ENCODE peak calls at places on chromosomes 1 and 21, in four cellular contexts. F is GM12878, I is HepG2, G is K562. A is an unnamed sample.

GRCh38 chr1:223261914-223262313 is 102.1 kb downstream of the SUSD4 start:
- DNase-seq in I (no peak), G (no peak), F (no peak), A (no peak)

GRCh38 chr1:233005703-233006102 is 55.3 kb downstream of the NTPCR start:
- DNase-seq in I (no peak), G (peak; percentile 37), F (no peak), A (no peak)

GRCh38 chr1:164836614-164837018 is 277.6 kb downstream of the PBX1 start:
- DNase-seq in I (no peak), G (no peak), F (no peak), A (no peak)

GRCh38 chr1:55669308-55669707 is 454.1 kb upstream of the USP24 start:
- DNase-seq in I (no peak), G (no peak), F (no peak), A (no peak)

GRCh38 chr1:29761159-29761928 is 525.0 kb downstream of the PTPRU start:
- DNase-seq in I (no peak), F (no peak), G (no peak), A (no peak)

GRCh38 chr1:27392778-27393635 is 585 bp downstream of the GPR3 start:
- DNase-seq in F (no peak), G (peak; percentile 63), I (no peak), A (peak; percentile 72)

GRCh38 chr1:1202831-1203560 is 3.4 kb downstream of the TNFRSF18 start:
- DNase-seq in G (no peak), F (no peak), I (no peak), A (peak; percentile 16)

GRCh38 chr1:32199717-32200072 is 700 bp upstream of the CCDC28B start:
- DNase-seq in F (no peak), I (no peak), G (no peak), A (no peak)

GRCh38 chr1:16267690-16268180 is 30.8 kb upstream of the CPLANE2 start:
- DNase-seq in I (peak; percentile 6), G (no peak), F (no peak), A (no peak)

GRCh38 chr21:35190201-35190701 is 141.1 kb upstream of the RUNX1 start:
- DNase-seq in G (no peak), F (no peak), I (no peak), A (no peak)

GRCh38 chr1:209095627-209096595 is 487.6 kb upstream of the CAMK1G start:
- DNase-seq in G (no peak), I (no peak), F (no peak), A (no peak)

GRCh38 chr1:152728986-152729385 is 21.0 kb downstream of the LCE4A start:
- DNase-seq in I (no peak), F (no peak), G (no peak), A (no peak)

GRCh38 chr21:41729701-41730368 is 37.0 kb downstream of the RIPK4 start:
- DNase-seq in F (no peak), G (no peak), I (no peak), A (no peak)

GRCh38 chr21:41294548-41295231 is 21.9 kb upstream of the FAM3B start:
- DNase-seq in F (no peak), I (no peak), G (no peak), A (no peak)

GRCh38 chr1:59686170-59686569 is 128.6 kb upstream of the HOOK1 start:
- DNase-seq in G (no peak), I (no peak), F (no peak), A (no peak)

GRCh38 chr1:22710688-22711024 is at the start of gene EPHB2:
- DNase-seq in F (no peak), G (peak; percentile 28), I (no peak), A (peak; percentile 55)

GRCh38 chr1:97930472-97930871 is 9.6 kb upstream of the DPYD start:
- DNase-seq in I (peak; percentile 12), F (no peak), G (no peak), A (no peak)

GRCh38 chr1:15943515-15944307 is 32.2 kb downstream of the ZBTB17 start:
- DNase-seq in G (no peak), F (no peak), I (no peak), A (no peak)

GRCh38 chr1:244212219-244212618 is 161.1 kb downstream of the ZBTB18 start:
- DNase-seq in F (no peak), I (no peak), G (no peak), A (no peak)

GRCh38 chr1:152968248-152968647 is 2.2 kb upstream of the SPRR4 start:
- DNase-seq in G (no peak), F (peak; percentile 40), I (no peak), A (no peak)

GRCh38 chr1:22359427-22359826 is 92.2 kb upstream of the ZBTB40 start:
- DNase-seq in F (no peak), I (no peak), G (no peak), A (no peak)

DNA sequence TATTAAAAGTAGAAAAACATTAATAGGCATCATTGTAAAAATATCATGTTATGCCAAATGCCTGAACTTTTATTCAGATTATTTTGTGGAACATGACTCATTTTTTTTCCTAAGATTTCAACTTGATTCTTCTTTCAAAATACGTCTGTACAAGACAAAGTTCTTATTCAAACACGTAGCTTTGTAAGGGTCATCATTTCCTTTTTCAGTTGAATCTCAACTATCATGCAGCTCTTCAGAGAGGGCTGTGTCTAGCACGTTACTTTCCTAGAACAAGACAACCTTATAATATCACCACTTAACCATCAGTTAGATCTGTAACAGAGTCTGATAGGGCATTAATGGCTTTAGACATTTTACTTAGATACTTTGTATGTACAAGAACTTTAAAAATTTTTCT is 608.9 kb downstream of the AMY1C start:
- DNase-seq in F (no peak), G (no peak), I (no peak), A (no peak)
- TF ChIP-seq JUNB in F (no peak), G (no peak), I (no peak), A (no peak)

GRCh38 chr1:204072951-204073836 is at the start of gene SOX13:
- DNase-seq in I (peak; percentile 78), G (peak; percentile 67), F (no peak), A (peak; percentile 94)

GRCh38 chr1:204075116-204075636 is 2.3 kb downstream of the SOX13 start:
- DNase-seq in G (no peak), F (no peak), I (peak; percentile 40), A (peak; percentile 67)

GRCh38 chr1:204075890-204076837 is 3.2 kb downstream of the SOX13 start:
- DNase-seq in G (no peak), I (no peak), F (no peak), A (no peak)

GRCh38 chr1:204073837-204074273 is 940 bp downstream of the SOX13 start:
- DNase-seq in I (no peak), F (no peak), G (no peak), A (no peak)

GRCh38 chr1:204074274-204075115 is 1.6 kb downstream of the SOX13 start:
- DNase-seq in I (peak; percentile 87), G (no peak), F (no peak), A (peak; percentile 66)
- TF ChIP-seq CREB1 in I (no peak), G (no peak), F (no peak), A (no peak)

DNA sequence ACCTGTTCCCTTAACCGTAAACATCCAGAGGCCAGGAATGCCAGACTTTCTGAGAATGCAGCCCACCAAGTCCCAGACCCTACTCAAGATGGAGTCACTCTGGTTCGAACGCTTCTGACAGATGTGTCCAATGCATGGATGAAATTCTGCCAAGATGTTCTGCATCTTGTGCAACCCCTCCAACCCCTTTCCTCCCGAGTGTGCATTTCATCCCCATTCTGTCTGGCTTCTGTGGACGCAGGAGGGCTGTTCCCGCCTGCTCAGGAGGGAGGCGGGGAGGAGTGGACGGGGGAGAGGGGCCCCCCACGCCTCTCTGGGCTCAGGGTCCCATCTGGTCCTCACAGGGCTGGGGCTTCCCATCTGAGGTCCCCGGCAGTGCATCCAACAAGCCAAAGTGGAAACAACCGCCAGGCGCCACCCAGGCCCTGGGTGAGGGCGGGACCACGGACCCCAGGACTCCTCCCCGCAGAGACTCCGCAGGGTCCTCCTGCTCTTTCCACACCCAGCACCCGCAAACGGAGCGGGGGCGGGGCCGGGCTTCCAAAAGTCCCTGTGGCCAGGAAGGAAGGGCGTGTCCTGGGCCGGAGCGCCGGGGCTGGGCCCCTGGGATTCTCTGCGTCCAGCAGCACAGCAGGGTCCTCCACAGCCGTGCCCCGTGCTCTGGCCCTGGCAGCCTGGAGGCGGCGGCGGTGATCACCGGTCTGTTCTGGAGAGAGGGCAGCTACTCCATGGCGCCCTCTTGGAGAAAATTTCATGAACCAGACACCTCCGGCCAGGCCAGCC is 27.7 kb upstream of the SUMO3 start:
- DNase-seq in G (peak; percentile 88), F (no peak), I (peak; percentile 76), A (peak; percentile 90)
- H3K4me3 ChIP-seq in G (peak overlapping the region; percentile 32), F (peak overlapping the region; percentile 47), I (peak overlapping the region; percentile 67), A (peak overlapping the region; percentile 36)

DNA sequence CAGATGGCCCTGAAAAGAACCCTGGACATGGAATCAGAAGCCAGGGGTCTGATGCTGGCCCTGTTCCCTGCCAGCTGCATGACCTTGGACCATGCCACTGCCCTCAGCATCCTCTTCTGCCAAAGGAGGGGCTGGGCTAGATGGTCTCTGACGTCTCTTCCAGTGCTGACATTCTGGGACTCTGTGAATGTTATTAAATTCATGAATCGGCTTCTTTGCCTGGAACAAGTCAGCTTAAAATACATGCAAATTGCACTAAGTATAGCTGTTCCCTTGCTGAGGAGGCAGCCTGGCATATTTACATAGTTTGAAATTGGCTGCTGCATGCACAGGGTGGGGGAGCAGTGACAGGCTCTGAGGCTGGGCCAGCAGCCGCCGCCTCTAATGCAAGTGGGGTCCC is 23.8 kb downstream of the KCNA2 start:
- DNase-seq in I (no peak), F (no peak), G (no peak), A (no peak)
- TF ChIP-seq JUNB in I (no peak), F (no peak), G (no peak), A (no peak)

GRCh38 chr1:42983675-42984074 is 25.0 kb upstream of the SLC2A1 start:
- DNase-seq in G (no peak), F (no peak), I (no peak), A (no peak)
- TF ChIP-seq CREB1 in G (no peak), F (no peak), I (no peak), A (no peak)

DNA sequence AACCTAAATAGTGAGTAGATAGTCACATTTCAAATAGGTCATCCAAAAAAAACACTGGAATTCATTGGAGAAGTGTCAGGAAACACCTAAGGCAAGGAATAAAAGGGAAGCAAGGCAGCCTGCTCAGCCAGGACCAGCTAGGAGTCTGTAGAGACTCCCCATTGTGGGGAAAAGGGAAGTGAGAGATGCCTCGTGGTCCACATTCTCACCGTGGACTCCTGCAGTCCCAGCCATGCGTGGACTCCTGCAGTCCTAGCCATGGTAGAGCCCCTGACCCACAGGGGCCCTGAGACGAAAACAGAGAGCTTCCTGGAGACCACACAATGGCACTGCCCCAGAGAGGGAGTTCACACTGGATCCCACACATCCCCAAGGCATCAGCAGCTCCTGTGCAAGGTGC is 97.5 kb downstream of the LRIG2 start:
- DNase-seq in G (no peak), F (no peak), I (no peak), A (no peak)
- H3K4me3 ChIP-seq in G (no peak overlapping the region), F (no peak overlapping the region), I (no peak overlapping the region), A (no peak overlapping the region)

DNA sequence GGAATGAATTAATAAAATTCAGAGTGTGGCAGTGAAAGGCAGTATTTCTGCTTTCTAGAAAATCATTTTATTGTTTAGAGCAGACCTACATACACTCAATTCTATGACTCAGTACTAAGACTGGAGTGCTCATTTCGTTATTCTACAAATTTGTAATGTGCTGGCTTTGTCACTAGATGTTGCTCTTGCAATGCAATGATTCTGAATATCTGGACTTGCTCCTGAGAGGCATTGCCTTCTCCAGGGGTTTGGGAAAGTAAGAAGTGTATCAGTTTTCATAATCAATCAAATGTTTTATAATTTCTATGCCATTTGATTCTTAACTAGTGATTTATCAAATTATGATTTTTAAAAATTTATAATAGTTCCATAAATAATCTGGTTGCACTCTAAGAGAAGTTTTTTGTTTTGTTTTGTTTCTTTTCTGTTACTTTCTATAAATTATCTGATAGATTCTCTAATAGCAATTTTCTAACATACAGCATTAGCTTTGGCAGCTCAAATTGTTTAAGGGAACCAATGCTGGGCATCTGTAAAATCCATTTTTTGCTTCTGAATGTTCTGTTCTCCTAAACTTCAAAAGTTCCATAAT is 280.5 kb upstream of the SGIP1 start:
- DNase-seq in G (peak; percentile 28), F (peak; percentile 55), I (peak; percentile 26), A (peak; percentile 68)
- TF ChIP-seq JUNB in G (no peak), F (no peak), I (no peak), A (no peak)

A was measured in GM23338.